ENCODE peak calls at places on chromosomes 2 and 18, in nine cellular contexts. M, V, O, S, C, U, N, A and D are unnamed samples.

GRCh38 chr2:191321861-191322662 is 76.9 kb downstream of the MYO1B start:
- DNase-seq in M (peak), V (no peak), O (no peak), S (no peak), C (peak), U (no peak), N (peak), A (no peak), D (peak)

GRCh38 chr2:219369447-219369861 is 18.3 kb downstream of the DNPEP start:
- DNase-seq in M (no peak), V (no peak), O (no peak), S (no peak), C (peak), U (no peak), N (no peak), A (no peak), D (peak)

GRCh38 chr2:68909793-68910674 is 38.8 kb upstream of the BMP10 start:
- DNase-seq in M (peak), V (peak), O (peak), S (peak), C (peak), U (no peak), N (peak), A (no peak), D (peak)

GRCh38 chr2:197538412-197538811 is 22.5 kb downstream of the MOB4 start:
- DNase-seq in M (no peak), V (no peak), O (no peak), S (no peak), C (peak), U (no peak), N (no peak), A (no peak), D (peak)

GRCh38 chr2:240620149-240620731 is 5.0 kb upstream of the GPR35 start:
- DNase-seq in M (no peak), V (no peak), O (no peak), S (no peak), C (no peak), U (no peak), N (no peak), A (no peak), D (no peak)

GRCh38 chr2:189553689-189554088 is 26.9 kb downstream of the SLC40A1 start:
- DNase-seq in M (no peak), V (no peak), O (no peak), S (no peak), C (no peak), U (no peak), N (no peak), A (no peak), D (peak)

GRCh38 chr2:121155502-121156056 is 129.4 kb downstream of the TFCP2L1 start:
- DNase-seq in M (no peak), V (no peak), O (no peak), S (no peak), C (no peak), U (peak), N (no peak), A (no peak), D (no peak)

GRCh38 chr2:64944484-64944883 is 44.7 kb upstream of the SLC1A4 start:
- DNase-seq in M (no peak), V (no peak), O (no peak), S (no peak), C (no peak), U (no peak), N (no peak), A (no peak), D (no peak)

GRCh38 chr2:182870227-182870626 is 3.8 kb upstream of the FRZB start:
- DNase-seq in M (no peak), V (no peak), O (no peak), S (no peak), C (no peak), U (no peak), N (no peak), A (no peak), D (no peak)

GRCh38 chr2:239919779-239920545 is 105.2 kb downstream of the NDUFA10 start:
- DNase-seq in M (no peak), V (no peak), O (no peak), S (no peak), C (no peak), U (peak), N (no peak), A (no peak), D (no peak)

GRCh38 chr2:111200333-111200879 is 79.7 kb downstream of the BCL2L11 start:
- DNase-seq in M (no peak), V (no peak), O (no peak), S (peak), C (no peak), U (no peak), N (no peak), A (no peak), D (no peak)

GRCh38 chr18:22253676-22254075 is 84.3 kb downstream of the GATA6 start:
- DNase-seq in M (no peak), V (no peak), O (peak), S (no peak), C (peak), U (no peak), N (no peak), A (no peak), D (no peak)

GRCh38 chr2:131682122-131682944 is 154.6 kb downstream of the CCDC74A start:
- DNase-seq in M (peak), V (peak), O (peak), S (peak), C (peak), U (peak), N (no peak), A (peak), D (peak)

GRCh38 chr2:233120459-233120858 is 60.3 kb downstream of the INPP5D start:
- DNase-seq in M (no peak), V (no peak), O (no peak), S (no peak), C (no peak), U (no peak), N (no peak), A (no peak), D (no peak)

GRCh38 chr2:179985163-179985820 is 21.8 kb downstream of the CWC22 start:
- DNase-seq in M (no peak), V (no peak), O (no peak), S (no peak), C (no peak), U (no peak), N (no peak), A (no peak), D (no peak)

GRCh38 chr2:20525041-20526035 is 78.5 kb downstream of the RHOB start:
- DNase-seq in M (no peak), V (no peak), O (no peak), S (no peak), C (peak), U (no peak), N (no peak), A (no peak), D (peak)

GRCh38 chr2:38620282-38620977 is 17.7 kb upstream of the HNRNPLL start:
- DNase-seq in M (no peak), V (no peak), O (no peak), S (no peak), C (peak), U (no peak), N (no peak), A (no peak), D (peak)